ENCODE peak calls at places on chromosomes 6 and 20, in nine cellular contexts. D, A, Z, C, K, Y, B, F and P are unnamed samples. For H3K4me1, the result is how much of the 10 kb centered on the place peaks cover.

GRCh38 chr6:12602951-12603710 is 113.4 kb upstream of the PHACTR1 start:
- DNase-seq in D (peak), A (no peak), Z (peak), C (peak), K (no peak), Y (no peak), B (peak), F (no peak), P (peak)

GRCh38 chr20:676315-676937 is 824 bp upstream of the SCRT2 start:
- DNase-seq in D (no peak), A (no peak), Z (peak), C (no peak), K (peak), Y (no peak), B (no peak), F (no peak), P (peak)

GRCh38 chr20:44862286-44862685 is 23.2 kb upstream of the YWHAB start:
- DNase-seq in D (no peak), A (no peak), Z (no peak), C (no peak), K (no peak), Y (no peak), B (no peak), F (no peak), P (no peak)

GRCh38 chr6:118284736-118285360 is 263.2 kb upstream of the PLN start:
- DNase-seq in D (peak), A (no peak), Z (peak), C (no peak), K (no peak), Y (no peak), B (no peak), F (no peak), P (no peak)

GRCh38 chr20:381581-382290 is 1.2 kb downstream of the TRIB3 start:
- DNase-seq in D (peak), A (peak), Z (peak), C (peak), K (peak), Y (peak), B (peak), F (peak), P (peak)

GRCh38 chr20:62860924-62861691 is 514 bp downstream of the TCFL5 start:
- DNase-seq in D (no peak), A (no peak), Z (peak), C (no peak), K (no peak), Y (no peak), B (no peak), F (no peak), P (no peak)

GRCh38 chr6:82095091-82095490 is 152.5 kb downstream of the IBTK start:
- DNase-seq in D (no peak), A (no peak), Z (peak), C (no peak), K (no peak), Y (no peak), B (no peak), F (no peak), P (no peak)

GRCh38 chr20:41776450-41776849 is 158.3 kb upstream of the CHD6 start:
- DNase-seq in D (no peak), A (no peak), Z (no peak), C (no peak), K (no peak), Y (no peak), B (no peak), F (no peak), P (no peak)

GRCh38 chr6:37460805-37461204 is 27.8 kb downstream of the CMTR1 start:
- DNase-seq in D (no peak), A (no peak), Z (no peak), C (no peak), K (no peak), Y (no peak), B (no peak), F (no peak), P (no peak)

GRCh38 chr20:63055575-63056235 is 48.9 kb upstream of the BHLHE23 start:
- DNase-seq in D (no peak), A (peak), Z (no peak), C (no peak), K (peak), Y (no peak), B (no peak), F (no peak), P (no peak)

GRCh38 chr6:151616091-151616513 is 122.3 kb downstream of the CCDC170 start:
- DNase-seq in D (no peak), A (no peak), Z (peak), C (no peak), K (no peak), Y (no peak), B (no peak), F (no peak), P (no peak)

GRCh38 chr6:110331816-110332215 is 26.3 kb downstream of the METTL24 start:
- DNase-seq in D (no peak), A (no peak), Z (peak), C (no peak), K (no peak), Y (no peak), B (no peak), F (no peak), P (peak)

GRCh38 chr20:4626228-4626627 is 95.5 kb upstream of the PRND start:
- DNase-seq in D (no peak), A (no peak), Z (no peak), C (no peak), K (no peak), Y (no peak), B (no peak), F (no peak), P (no peak)

GRCh38 chr20:62822788-62823651 is 6.2 kb downstream of the COL9A3 start:
- DNase-seq in D (peak), A (no peak), Z (peak), C (no peak), K (peak), Y (no peak), B (peak), F (no peak), P (peak)

GRCh38 chr20:5150226-5151076 is 23.6 kb downstream of the CDS2 start:
- DNase-seq in D (peak), A (no peak), Z (no peak), C (no peak), K (no peak), Y (no peak), B (no peak), F (no peak), P (no peak)

GRCh38 chr6:52640170-52640569 is 30.7 kb upstream of the TMEM14A start:
- DNase-seq in D (no peak), A (no peak), Z (no peak), C (peak), K (no peak), Y (no peak), B (peak), F (no peak), P (no peak)

GRCh38 chr20:51417745-51418529 is 124.6 kb downstream of the NFATC2 start:
- DNase-seq in D (no peak), A (no peak), Z (peak), C (no peak), K (no peak), Y (no peak), B (no peak), F (no peak), P (no peak)

GRCh38 chr6:41591122-41591521 is 44.9 kb downstream of the FOXP4 start:
- DNase-seq in D (no peak), A (no peak), Z (no peak), C (no peak), K (no peak), Y (no peak), B (no peak), F (no peak), P (no peak)

GRCh38 chr6:169624785-169625184 is 77.0 kb downstream of the WDR27 start:
- DNase-seq in D (no peak), A (peak), Z (no peak), C (no peak), K (no peak), Y (no peak), B (no peak), F (no peak), P (no peak)

GRCh38 chr20:31392836-31393235 is 2.4 kb upstream of the DEFB119 start:
- DNase-seq in D (no peak), A (no peak), Z (no peak), C (no peak), K (no peak), Y (no peak), B (no peak), F (no peak), P (no peak)

GRCh38 chr20:11350126-11351005 is 567.3 kb upstream of the BTBD3 start:
- DNase-seq in D (no peak), A (no peak), Z (no peak), C (peak), K (no peak), Y (no peak), B (no peak), F (no peak), P (no peak)

GRCh38 chr20:63307538-63308217 is 14.7 kb downstream of the COL20A1 start:
- DNase-seq in D (no peak), A (no peak), Z (no peak), C (no peak), K (no peak), Y (no peak), B (no peak), F (no peak), P (no peak)

GRCh38 chr20:32581839-32582658 is 3.1 kb downstream of the NOL4L start:
- DNase-seq in D (no peak), A (no peak), Z (peak), C (no peak), K (no peak), Y (no peak), B (no peak), F (no peak), P (no peak)

GRCh38 chr6:102571236-102571908 is 1177.9 kb downstream of the GRIK2 start:
- DNase-seq in D (peak), A (no peak), Z (peak), C (no peak), K (no peak), Y (no peak), B (no peak), F (no peak), P (no peak)

GRCh38 chr6:35049346-35049745 is 91.8 kb downstream of the TCP11 start:
- DNase-seq in D (no peak), A (no peak), Z (no peak), C (no peak), K (peak), Y (no peak), B (no peak), F (no peak), P (no peak)

GRCh38 chr6:41278699-41279405 is 7.6 kb downstream of the TREM1 start:
- DNase-seq in D (peak), A (peak), Z (peak), C (peak), K (peak), Y (no peak), B (peak), F (peak), P (peak)

GRCh38 chr6:104126621-104127020 is 733.1 kb downstream of the HACE1 start:
- DNase-seq in D (no peak), A (no peak), Z (peak), C (no peak), K (no peak), Y (no peak), B (no peak), F (no peak), P (no peak)

GRCh38 chr6:47168176-47168575 is 126.0 kb upstream of the ADGRF1 start:
- DNase-seq in D (peak), A (no peak), Z (no peak), C (peak), K (no peak), Y (no peak), B (peak), F (no peak), P (peak)

GRCh38 chr6:143579703-143580102 is 68.2 kb upstream of the FUCA2 start:
- DNase-seq in D (peak), A (no peak), Z (no peak), C (peak), K (no peak), Y (peak), B (no peak), F (peak), P (no peak)

GRCh38 chr6:75023634-75024033 is 182.2 kb downstream of the COL12A1 start:
- DNase-seq in D (peak), A (no peak), Z (no peak), C (peak), K (no peak), Y (no peak), B (no peak), F (no peak), P (no peak)

GRCh38 chr6:139457482-139457881 is 83.0 kb upstream of the CITED2 start:
- DNase-seq in D (no peak), A (no peak), Z (no peak), C (no peak), K (no peak), Y (no peak), B (no peak), F (no peak), P (no peak)

GRCh38 chr6:106300944-106301343 is 24.6 kb downstream of the ATG5 start:
- DNase-seq in D (peak), A (no peak), Z (peak), C (peak), K (no peak), Y (no peak), B (no peak), F (no peak), P (no peak)

GRCh38 chr6:33980176-33980805 is 165.6 kb downstream of the GRM4 start:
- DNase-seq in D (no peak), A (no peak), Z (no peak), C (no peak), K (peak), Y (no peak), B (no peak), F (no peak), P (no peak)

GRCh38 chr6:116472710-116473109 is 11.5 kb downstream of the CALHM6 start:
- DNase-seq in D (no peak), A (no peak), Z (no peak), C (no peak), K (no peak), Y (no peak), B (no peak), F (no peak), P (no peak)

GRCh38 chr20:3464166-3464565 is 6.7 kb upstream of the ATRN start:
- DNase-seq in D (no peak), A (no peak), Z (no peak), C (no peak), K (no peak), Y (no peak), B (no peak), F (no peak), P (no peak)

DNA sequence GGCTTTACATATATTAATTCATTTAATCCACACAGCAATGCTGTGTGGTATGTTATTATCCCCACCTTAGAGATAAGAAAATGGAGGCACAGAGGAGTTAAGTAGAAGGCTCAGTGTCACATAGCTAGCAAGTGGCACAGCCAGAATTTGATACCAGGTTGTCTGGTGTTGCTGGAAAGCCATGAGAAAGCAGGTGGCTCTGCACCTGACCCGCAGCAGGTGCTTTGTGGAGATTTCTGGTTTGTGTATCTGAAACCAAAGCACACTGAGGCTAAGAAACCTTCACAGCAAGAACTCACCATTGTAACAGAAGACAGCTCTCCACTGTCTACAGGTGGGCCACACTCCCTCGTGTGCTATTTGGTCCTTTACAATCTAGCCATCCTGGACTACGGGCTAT is 7.5 kb downstream of the ELMO2 start:
- DNase-seq in D (no peak), A (no peak), Z (no peak), C (no peak), K (no peak), Y (no peak), B (no peak), F (no peak), P (no peak)
- H3K4me1 ChIP-seq in D (under half), A (half or more), Z (under half), C (under half), K (under half), Y (half or more), B (half or more), F (half or more), P (half or more)

GRCh38 chr20:33674294-33675126 is at the start of gene NECAB3:
- DNase-seq in D (peak), A (peak), Z (peak), C (peak), K (peak), Y (no peak), B (peak), F (peak), P (peak)

GRCh38 chr20:33675127-33675954 is 1.1 kb upstream of the NECAB3 start:
- DNase-seq in D (no peak), A (no peak), Z (no peak), C (no peak), K (no peak), Y (no peak), B (no peak), F (peak), P (no peak)

GRCh38 chr20:33676121-33676520 is 1.9 kb upstream of the NECAB3 start:
- DNase-seq in D (no peak), A (no peak), Z (no peak), C (no peak), K (no peak), Y (no peak), B (no peak), F (no peak), P (no peak)

GRCh38 chr20:33677991-33678431 is 3.8 kb upstream of the NECAB3 start:
- DNase-seq in D (no peak), A (no peak), Z (no peak), C (no peak), K (no peak), Y (no peak), B (no peak), F (no peak), P (no peak)

GRCh38 chr20:33676652-33677645 is 2.7 kb upstream of the NECAB3 start:
- DNase-seq in D (no peak), A (no peak), Z (no peak), C (no peak), K (no peak), Y (no peak), B (no peak), F (no peak), P (no peak)
- H3K4me1 ChIP-seq in D (under half), A (under half), Z (under half), C (under half), K (under half), Y (under half), B (half or more), F (under half), P (under half)

DNA sequence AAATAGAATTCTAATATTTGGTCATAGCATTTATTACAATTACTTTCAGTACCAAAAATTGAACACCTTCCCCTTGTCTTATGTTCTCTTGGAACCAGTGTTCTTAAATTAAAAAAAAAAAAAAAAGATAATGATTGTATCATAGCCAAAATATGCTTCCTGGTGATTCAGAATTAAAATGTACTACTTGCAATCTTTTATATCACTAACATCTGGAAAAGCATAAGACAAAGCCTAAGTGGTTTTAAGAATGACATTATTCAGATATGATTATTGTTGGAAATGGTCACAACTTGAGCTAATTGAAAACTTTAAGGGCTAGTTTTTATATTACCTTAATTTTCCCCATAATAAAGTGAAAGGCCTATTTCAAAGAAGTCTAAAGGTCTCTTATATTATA is 493.3 kb upstream of the MARCKS start:
- DNase-seq in D (no peak), A (no peak), Z (no peak), C (no peak), K (no peak), Y (no peak), B (no peak), F (no peak), P (no peak)
- H3K4me1 ChIP-seq in D (half or more), A (under half), Z (under half), C (half or more), K (under half), Y (under half), B (under half), F (under half), P (under half)

DNA sequence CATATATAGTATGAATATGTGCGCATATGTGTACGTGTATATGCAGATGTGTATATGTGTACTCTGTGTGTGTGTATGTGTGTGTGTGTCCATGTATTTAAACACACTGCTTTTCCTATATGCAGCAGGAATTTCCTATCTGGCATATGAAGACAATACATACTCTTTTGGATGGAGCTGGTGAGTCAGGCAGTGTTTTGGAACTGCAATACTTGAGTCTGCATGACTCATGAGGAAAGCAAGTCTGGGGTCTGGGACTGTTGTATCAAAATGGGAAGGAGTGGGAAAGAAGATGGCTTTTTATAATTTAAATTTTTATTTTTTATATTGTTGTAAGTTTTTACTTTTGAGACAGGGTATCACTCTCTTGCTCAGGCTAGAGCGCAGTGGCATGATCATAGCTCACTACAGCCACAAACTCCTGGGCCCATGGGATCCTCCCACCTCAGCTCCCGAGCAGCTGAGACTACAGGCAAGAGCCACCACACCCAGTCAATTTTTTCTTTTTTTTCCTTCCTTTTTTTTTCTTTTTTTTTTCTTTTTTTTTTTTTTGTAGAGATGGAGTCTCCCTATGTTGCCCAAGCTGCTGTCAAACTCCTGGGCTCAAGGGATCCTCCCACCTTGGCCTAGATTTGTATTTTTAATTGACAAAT is 72.2 kb downstream of the ATXN1 start:
- DNase-seq in D (peak), A (no peak), Z (no peak), C (peak), K (no peak), Y (no peak), B (no peak), F (no peak), P (no peak)
- H3K4me1 ChIP-seq in D (half or more), A (under half), Z (under half), C (under half), K (under half), Y (under half), B (half or more), F (under half), P (under half)

GRCh38 chr20:19915111-19915798 is 101.9 kb upstream of the NAA20 start:
- DNase-seq in D (no peak), A (no peak), Z (no peak), C (no peak), K (no peak), Y (no peak), B (no peak), F (no peak), P (no peak)
- H3K4me1 ChIP-seq in D (under half), A (half or more), Z (under half), C (under half), K (under half), Y (under half), B (under half), F (under half), P (under half)

DNA sequence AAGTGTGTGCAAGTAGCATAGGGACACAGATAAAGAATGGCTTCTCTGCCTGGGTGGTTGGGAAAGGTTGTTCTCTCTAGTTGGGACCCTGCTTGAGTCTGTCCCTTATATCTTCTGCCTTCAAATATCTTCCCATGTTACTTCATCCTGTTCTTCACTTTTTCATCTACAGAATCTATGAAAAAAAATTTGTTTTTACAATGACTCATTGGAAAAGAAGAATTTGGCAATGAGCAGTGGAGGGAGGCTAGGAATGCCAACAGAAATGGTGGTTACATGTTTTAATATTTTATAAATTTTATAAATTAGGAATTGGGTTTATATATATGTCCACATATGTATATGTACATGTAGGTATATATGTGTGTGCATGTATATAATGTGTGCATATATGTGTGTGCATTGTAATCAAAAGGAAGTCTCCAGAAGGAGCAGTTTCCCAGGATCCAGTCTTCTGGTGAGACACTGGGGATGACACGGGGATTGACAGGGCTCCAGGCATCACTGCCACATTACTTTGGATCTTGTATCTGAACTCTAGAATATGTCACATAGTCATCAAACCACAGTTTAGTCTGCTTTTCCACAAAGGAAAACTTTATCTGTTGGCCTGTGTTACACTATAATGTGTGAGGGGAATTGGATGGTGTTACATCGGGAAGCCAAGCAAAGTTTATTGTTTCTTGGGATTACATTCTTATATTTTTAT is 75.3 kb upstream of the RIPOR2 start:
- DNase-seq in D (peak), A (no peak), Z (no peak), C (peak), K (no peak), Y (no peak), B (no peak), F (no peak), P (no peak)
- H3K4me1 ChIP-seq in D (under half), A (under half), Z (under half), C (half or more), K (under half), Y (under half), B (under half), F (under half), P (under half)

GRCh38 chr20:1816384-1817381 is 78.5 kb upstream of the SIRPA start:
- DNase-seq in D (peak), A (no peak), Z (no peak), C (peak), K (peak), Y (no peak), B (no peak), F (peak), P (no peak)
- H3K4me1 ChIP-seq in D (under half), A (half or more), Z (under half), C (half or more), K (under half), Y (half or more), B (half or more), F (under half), P (under half)